ENCODE peak calls at places on chromosomes 11 and 22, in five cellular contexts. One of them, this sample, is unnamed.
A peak's percentile ranks its signal among the peaks of the same experiment; 100 is the strongest.

GRCh38 chr11:45921561-45922424 is 663 bp upstream of the LARGE2 start:
- DNase-seq in cardiac muscle cell: peak; percentile 55
- DNase-seq in body of pancreas: peak; percentile 96
- DNase-seq in mucosa of descending colon: peak; percentile 39
- DNase-seq in A549: no peak
- DNase-seq in this sample: peak; percentile 60

GRCh38 chr11:6681949-6682348 is 1.2 kb downstream of the MRPL17 start:
- DNase-seq in A549: no peak
- DNase-seq in body of pancreas: peak; percentile 12
- DNase-seq in cardiac muscle cell: peak; percentile 19
- DNase-seq in mucosa of descending colon: peak; percentile 8
- DNase-seq in this sample: no peak

GRCh38 chr11:124167852-124168251 is 15.3 kb upstream of the OR10D3 start:
- DNase-seq in body of pancreas: peak; percentile 5
- DNase-seq in mucosa of descending colon: no peak
- DNase-seq in A549: no peak
- DNase-seq in cardiac muscle cell: no peak
- DNase-seq in this sample: no peak

GRCh38 chr11:64334764-64335741 is 5.0 kb upstream of the CCDC88B start:
- DNase-seq in cardiac muscle cell: peak; percentile 73
- DNase-seq in A549: peak; percentile 96
- DNase-seq in body of pancreas: peak; percentile 82
- DNase-seq in mucosa of descending colon: peak; percentile 70
- DNase-seq in this sample: no peak

GRCh38 chr11:64865286-64866172 is 12.9 kb downstream of the EHD1 start:
- DNase-seq in cardiac muscle cell: no peak
- DNase-seq in mucosa of descending colon: no peak
- DNase-seq in A549: no peak
- DNase-seq in body of pancreas: no peak
- DNase-seq in this sample: no peak

GRCh38 chr11:76156971-76157427 is 49.3 kb downstream of the WNT11 start:
- DNase-seq in mucosa of descending colon: no peak
- DNase-seq in A549: no peak
- DNase-seq in cardiac muscle cell: no peak
- DNase-seq in body of pancreas: no peak
- DNase-seq in this sample: no peak

GRCh38 chr22:19177164-19178064 is 1.1 kb downstream of the SLC25A1 start:
- DNase-seq in A549: no peak
- DNase-seq in body of pancreas: no peak
- DNase-seq in mucosa of descending colon: peak; percentile 17
- DNase-seq in cardiac muscle cell: no peak
- DNase-seq in this sample: no peak

GRCh38 chr11:67433536-67434394 is 3.7 kb downstream of the PTPRCAP start:
- DNase-seq in mucosa of descending colon: no peak
- DNase-seq in body of pancreas: no peak
- DNase-seq in cardiac muscle cell: no peak
- DNase-seq in A549: no peak
- DNase-seq in this sample: no peak

GRCh38 chr11:129853508-129854228 is 38.0 kb downstream of the TMEM45B start:
- DNase-seq in cardiac muscle cell: no peak
- DNase-seq in mucosa of descending colon: peak; percentile 90
- DNase-seq in A549: peak; percentile 48
- DNase-seq in body of pancreas: peak; percentile 82
- DNase-seq in this sample: peak; percentile 67

GRCh38 chr11:117875397-117876048 is 935 bp downstream of the FXYD6 start:
- DNase-seq in body of pancreas: no peak
- DNase-seq in A549: no peak
- DNase-seq in mucosa of descending colon: no peak
- DNase-seq in cardiac muscle cell: peak; percentile 42
- DNase-seq in this sample: no peak

GRCh38 chr11:72828081-72828567 is 13.9 kb downstream of the ATG16L2 start:
- DNase-seq in body of pancreas: no peak
- DNase-seq in A549: no peak
- DNase-seq in cardiac muscle cell: no peak
- DNase-seq in mucosa of descending colon: no peak
- DNase-seq in this sample: no peak

GRCh38 chr11:102111011-102111786 is 952 bp downstream of the YAP1 start:
- DNase-seq in mucosa of descending colon: peak; percentile 73
- DNase-seq in cardiac muscle cell: peak; percentile 94
- DNase-seq in A549: peak; percentile 86
- DNase-seq in body of pancreas: peak; percentile 77
- DNase-seq in this sample: peak; percentile 90

GRCh38 chr11:35073691-35074382 is 65.1 kb upstream of the CD44 start:
- DNase-seq in mucosa of descending colon: no peak
- DNase-seq in cardiac muscle cell: no peak
- DNase-seq in body of pancreas: no peak
- DNase-seq in A549: no peak
- DNase-seq in this sample: no peak

GRCh38 chr11:35389897-35390462 is 29.4 kb downstream of the SLC1A2 start:
- DNase-seq in body of pancreas: peak; percentile 49
- DNase-seq in A549: no peak
- DNase-seq in cardiac muscle cell: no peak
- DNase-seq in mucosa of descending colon: no peak
- DNase-seq in this sample: no peak

GRCh38 chr11:91790346-91790745 is 434.3 kb upstream of the FAT3 start:
- DNase-seq in cardiac muscle cell: peak; percentile 52
- DNase-seq in A549: no peak
- DNase-seq in body of pancreas: no peak
- DNase-seq in mucosa of descending colon: no peak
- DNase-seq in this sample: no peak
- H3K9me3 ChIP-seq in cardiac muscle cell: no peaks in the 10 kb centered on the region
- H3K9me3 ChIP-seq in A549: no peaks in the 10 kb centered on the region
- H3K9me3 ChIP-seq in body of pancreas: no peaks in the 10 kb centered on the region
- H3K9me3 ChIP-seq in mucosa of descending colon: no peaks in the 10 kb centered on the region
- H3K9me3 ChIP-seq in this sample: no peaks in the 10 kb centered on the region

DNA sequence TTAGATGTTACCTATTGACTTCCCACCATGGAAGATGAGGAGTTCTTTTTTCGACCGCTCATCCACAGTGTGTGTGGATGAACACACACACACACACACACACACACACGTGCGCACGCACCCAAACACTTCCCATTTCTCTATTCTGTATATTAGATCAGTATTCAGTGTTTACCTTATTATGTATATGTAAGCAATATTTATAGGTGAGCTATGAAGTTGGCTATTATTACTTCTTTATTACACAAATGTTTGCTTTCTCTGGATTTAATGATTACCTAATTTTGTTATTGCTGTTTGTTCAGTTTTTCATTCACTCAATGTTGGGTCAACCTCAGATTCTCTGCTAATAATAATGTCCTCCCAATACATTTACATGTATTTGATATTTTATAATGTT is 721.0 kb downstream of the NELL1 start:
- DNase-seq in A549: no peak
- DNase-seq in mucosa of descending colon: no peak
- DNase-seq in body of pancreas: no peak
- DNase-seq in cardiac muscle cell: no peak
- DNase-seq in this sample: no peak
- H3K9me3 ChIP-seq in A549: no peaks in the 10 kb centered on the region
- H3K9me3 ChIP-seq in mucosa of descending colon: peaks cover 16% of the 10 kb centered on the region
- H3K9me3 ChIP-seq in body of pancreas: no peaks in the 10 kb centered on the region
- H3K9me3 ChIP-seq in cardiac muscle cell: no peaks in the 10 kb centered on the region
- H3K9me3 ChIP-seq in this sample: no peaks in the 10 kb centered on the region

DNA sequence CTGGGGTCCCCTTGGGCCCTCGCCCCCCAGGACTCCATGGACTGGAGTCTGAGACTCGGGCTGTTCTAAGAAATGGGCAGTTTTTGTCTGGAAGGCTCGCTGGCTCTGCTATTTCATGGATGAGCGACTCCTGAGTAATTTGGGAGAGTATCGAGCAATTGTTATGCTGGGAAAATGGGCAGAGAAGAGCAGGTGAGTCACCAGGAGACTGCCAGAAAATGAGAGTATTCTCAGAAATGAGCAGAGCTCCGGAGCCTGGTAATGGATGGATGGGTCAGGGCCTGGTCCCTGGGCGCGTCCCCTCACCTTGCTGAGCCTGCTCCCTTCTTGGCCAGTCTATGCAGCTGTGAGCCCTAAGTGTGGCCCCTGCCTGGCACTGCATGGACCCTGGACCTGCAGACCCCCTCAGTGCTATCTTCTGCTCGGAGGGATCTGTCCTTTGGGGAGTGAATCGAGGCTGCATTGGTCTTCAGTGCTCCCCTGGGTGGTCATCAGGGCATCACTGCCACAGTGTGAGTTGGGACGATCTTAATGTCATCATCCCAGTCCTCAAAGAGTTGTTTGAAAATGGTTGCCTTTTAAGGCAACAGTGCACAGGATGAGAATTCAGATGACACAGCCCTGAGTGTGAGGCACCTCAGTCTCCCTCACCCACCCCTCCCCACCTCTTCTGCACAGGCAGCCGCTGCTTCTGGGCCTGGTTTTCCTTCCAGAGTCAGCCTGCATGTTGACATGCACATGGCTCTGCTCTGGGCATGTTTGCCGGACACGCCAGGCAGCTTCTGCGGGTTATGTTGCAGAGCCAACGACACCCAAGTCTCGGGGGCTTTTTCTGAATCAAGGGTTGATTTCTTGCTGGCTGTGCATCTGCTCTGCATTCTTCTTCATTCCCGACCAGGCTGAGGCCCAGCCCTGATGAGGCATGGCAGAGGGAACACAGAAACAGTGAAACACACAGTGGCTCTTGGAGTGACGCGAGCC is 519.0 kb downstream of the TBC1D22A start:
- DNase-seq in cardiac muscle cell: no peak
- DNase-seq in body of pancreas: no peak
- DNase-seq in mucosa of descending colon: no peak
- DNase-seq in A549: no peak
- DNase-seq in this sample: no peak
- H3K9me3 ChIP-seq in cardiac muscle cell: no peaks in the 10 kb centered on the region
- H3K9me3 ChIP-seq in body of pancreas: no peaks in the 10 kb centered on the region
- H3K9me3 ChIP-seq in mucosa of descending colon: no peaks in the 10 kb centered on the region
- H3K9me3 ChIP-seq in A549: no peaks in the 10 kb centered on the region
- H3K9me3 ChIP-seq in this sample: no peaks in the 10 kb centered on the region

GRCh38 chr11:106224172-106224571 is 146.7 kb downstream of the AASDHPPT start:
- DNase-seq in A549: no peak
- DNase-seq in body of pancreas: no peak
- DNase-seq in cardiac muscle cell: no peak
- DNase-seq in mucosa of descending colon: no peak
- DNase-seq in this sample: no peak

GRCh38 chr11:106218096-106218495 is 140.6 kb downstream of the AASDHPPT start:
- DNase-seq in A549: no peak
- DNase-seq in mucosa of descending colon: no peak
- DNase-seq in cardiac muscle cell: no peak
- DNase-seq in body of pancreas: no peak
- DNase-seq in this sample: no peak

GRCh38 chr11:106217456-106217855 is 140.0 kb downstream of the AASDHPPT start:
- DNase-seq in A549: no peak
- DNase-seq in mucosa of descending colon: no peak
- DNase-seq in body of pancreas: no peak
- DNase-seq in cardiac muscle cell: no peak
- DNase-seq in this sample: no peak

DNA sequence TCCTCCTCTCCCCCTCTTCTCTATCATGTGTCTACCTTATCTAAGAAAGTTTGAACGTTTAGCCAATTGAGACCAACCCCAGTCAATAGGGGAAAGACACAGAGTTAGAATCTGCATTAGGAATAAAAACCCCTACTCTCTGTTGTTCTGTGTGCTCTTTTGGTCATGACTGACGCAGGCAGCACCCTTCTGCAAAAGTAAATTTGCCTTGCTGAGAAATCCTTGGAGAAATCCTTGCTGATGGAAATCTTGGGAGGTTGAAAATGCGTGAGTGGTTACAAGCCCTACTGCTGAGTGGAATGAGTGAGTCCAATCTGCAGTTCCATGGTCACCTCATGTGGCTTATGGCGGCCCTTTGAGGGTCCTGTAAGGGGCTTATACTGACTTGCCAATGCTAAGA is 145.2 kb downstream of the AASDHPPT start:
- DNase-seq in body of pancreas: no peak
- DNase-seq in A549: no peak
- DNase-seq in cardiac muscle cell: no peak
- DNase-seq in mucosa of descending colon: no peak
- DNase-seq in this sample: no peak
- H3K9me3 ChIP-seq in body of pancreas: no peaks in the 10 kb centered on the region
- H3K9me3 ChIP-seq in A549: peaks cover 4% of the 10 kb centered on the region
- H3K9me3 ChIP-seq in cardiac muscle cell: no peaks in the 10 kb centered on the region
- H3K9me3 ChIP-seq in mucosa of descending colon: peaks cover 32% of the 10 kb centered on the region
- H3K9me3 ChIP-seq in this sample: no peaks in the 10 kb centered on the region

GRCh38 chr11:88259431-88259830 is 78.1 kb downstream of the CTSC start:
- DNase-seq in A549: no peak
- DNase-seq in body of pancreas: no peak
- DNase-seq in cardiac muscle cell: no peak
- DNase-seq in mucosa of descending colon: no peak
- DNase-seq in this sample: no peak
- H3K9me3 ChIP-seq in A549: peaks cover 12% of the 10 kb centered on the region
- H3K9me3 ChIP-seq in body of pancreas: no peaks in the 10 kb centered on the region
- H3K9me3 ChIP-seq in cardiac muscle cell: no peaks in the 10 kb centered on the region
- H3K9me3 ChIP-seq in mucosa of descending colon: peaks cover 14% of the 10 kb centered on the region
- H3K9me3 ChIP-seq in this sample: no peaks in the 10 kb centered on the region

DNA sequence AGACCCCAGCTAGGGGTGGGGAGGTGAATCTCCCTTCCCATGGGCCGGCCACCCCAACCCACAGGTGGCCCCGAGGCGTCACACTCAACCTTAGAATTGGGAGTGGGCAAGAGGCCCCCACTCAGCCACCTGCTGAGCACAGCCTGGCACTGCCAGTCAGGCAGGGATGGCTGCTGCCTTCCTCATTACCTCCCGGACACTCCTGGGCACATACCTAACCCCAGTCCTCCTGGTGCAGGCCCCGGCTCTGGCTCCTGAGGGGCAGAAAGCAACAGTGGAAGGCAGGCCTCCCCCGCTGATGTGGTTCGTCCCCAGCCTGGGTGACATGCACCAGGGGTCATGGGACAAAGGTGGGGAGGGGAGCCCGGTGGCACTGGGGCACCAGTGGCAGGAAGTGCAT is 103.6 kb downstream of the MPPED1 start:
- DNase-seq in cardiac muscle cell: no peak
- DNase-seq in body of pancreas: no peak
- DNase-seq in A549: no peak
- DNase-seq in mucosa of descending colon: no peak
- DNase-seq in this sample: no peak
- H3K9me3 ChIP-seq in cardiac muscle cell: no peaks in the 10 kb centered on the region
- H3K9me3 ChIP-seq in body of pancreas: no peaks in the 10 kb centered on the region
- H3K9me3 ChIP-seq in A549: no peaks in the 10 kb centered on the region
- H3K9me3 ChIP-seq in mucosa of descending colon: no peaks in the 10 kb centered on the region
- H3K9me3 ChIP-seq in this sample: no peaks in the 10 kb centered on the region

GRCh38 chr22:48665286-48666010 is 1162.2 kb downstream of the BRD1 start:
- DNase-seq in A549: no peak
- DNase-seq in mucosa of descending colon: no peak
- DNase-seq in cardiac muscle cell: no peak
- DNase-seq in body of pancreas: no peak
- DNase-seq in this sample: no peak
- H3K9me3 ChIP-seq in A549: peaks cover 5% of the 10 kb centered on the region
- H3K9me3 ChIP-seq in mucosa of descending colon: peaks cover 11% of the 10 kb centered on the region
- H3K9me3 ChIP-seq in cardiac muscle cell: no peaks in the 10 kb centered on the region
- H3K9me3 ChIP-seq in body of pancreas: no peaks in the 10 kb centered on the region
- H3K9me3 ChIP-seq in this sample: no peaks in the 10 kb centered on the region

GRCh38 chr11:134519390-134519750 is 107.3 kb upstream of the B3GAT1 start:
- DNase-seq in body of pancreas: no peak
- DNase-seq in A549: no peak
- DNase-seq in mucosa of descending colon: no peak
- DNase-seq in cardiac muscle cell: no peak
- DNase-seq in this sample: no peak
- H3K9me3 ChIP-seq in body of pancreas: no peaks in the 10 kb centered on the region
- H3K9me3 ChIP-seq in A549: no peaks in the 10 kb centered on the region
- H3K9me3 ChIP-seq in mucosa of descending colon: no peaks in the 10 kb centered on the region
- H3K9me3 ChIP-seq in cardiac muscle cell: no peaks in the 10 kb centered on the region
- H3K9me3 ChIP-seq in this sample: no peaks in the 10 kb centered on the region

GRCh38 chr22:47377926-47378560 is 615.6 kb downstream of the TBC1D22A start:
- DNase-seq in cardiac muscle cell: no peak
- DNase-seq in body of pancreas: no peak
- DNase-seq in A549: no peak
- DNase-seq in mucosa of descending colon: no peak
- DNase-seq in this sample: no peak
- H3K9me3 ChIP-seq in cardiac muscle cell: no peaks in the 10 kb centered on the region
- H3K9me3 ChIP-seq in body of pancreas: no peaks in the 10 kb centered on the region
- H3K9me3 ChIP-seq in A549: no peaks in the 10 kb centered on the region
- H3K9me3 ChIP-seq in mucosa of descending colon: no peaks in the 10 kb centered on the region
- H3K9me3 ChIP-seq in this sample: no peaks in the 10 kb centered on the region